ENCODE peak calls at places on chromosomes 16 and 17, in nine cellular contexts. F is progenitor cell of endocrine pancreas; A is fibroblast of lung; M is CD4-positive, CD25-positive, alpha-beta regulatory T cell; S is NCI-H82; N is transverse colon; J is T follicular helper cell; U is NCI-H2029; O is GM19239. T is an unnamed sample.

GRCh38 chr17:49315974-49316570 is 46.0 kb downstream of the ZNF652 start:
- DNase-seq in S (no peak), O (no peak), N (no peak), M (no peak), F (no peak), A (no peak), U (no peak), J (no peak), T (no peak)

GRCh38 chr16:81522141-81522701 is 77.6 kb downstream of the CMIP start:
- DNase-seq in M (peak), U (no peak), A (no peak), O (no peak), N (no peak), F (no peak), J (no peak), S (no peak), T (peak)

GRCh38 chr17:4327638-4328037 is 38.8 kb downstream of the UBE2G1 start:
- DNase-seq in U (no peak), J (no peak), A (peak), O (no peak), M (no peak), N (peak), S (peak), F (no peak), T (no peak)

GRCh38 chr16:17061326-17061725 is 409.4 kb downstream of the XYLT1 start:
- DNase-seq in O (no peak), J (no peak), A (no peak), U (no peak), N (no peak), F (no peak), S (no peak), M (no peak), T (no peak)

GRCh38 chr17:79625706-79626105 is 14.9 kb upstream of the RBFOX3 start:
- DNase-seq in S (no peak), O (no peak), J (no peak), U (no peak), F (no peak), M (no peak), A (no peak), N (no peak), T (no peak)

GRCh38 chr16:48064971-48065370 is 90.8 kb downstream of the ABCC12 start:
- DNase-seq in O (no peak), A (no peak), N (no peak), M (no peak), F (no peak), S (no peak), J (no peak), U (no peak), T (no peak)

GRCh38 chr17:40309031-40309937 is at the start of gene RARA:
- DNase-seq in U (no peak), F (no peak), O (no peak), N (peak), A (peak), S (peak), J (no peak), M (no peak), T (peak)

GRCh38 chr17:48100160-48100559 is 1.1 kb downstream of the CBX1 start:
- DNase-seq in S (no peak), O (no peak), A (no peak), N (no peak), M (no peak), F (no peak), U (no peak), J (no peak), T (no peak)

GRCh38 chr16:13742929-13743328 is 177.0 kb upstream of the ERCC4 start:
- DNase-seq in N (no peak), J (no peak), O (no peak), M (no peak), S (no peak), A (no peak), F (no peak), U (no peak), T (no peak)

GRCh38 chr17:42249681-42250446 is 26.3 kb downstream of the STAT5B start:
- DNase-seq in A (no peak), F (no peak), J (peak), U (no peak), S (no peak), M (peak), N (no peak), O (no peak), T (peak)

GRCh38 chr17:77556408-77557068 is 402.0 kb upstream of the TNRC6C start:
- DNase-seq in F (no peak), O (no peak), A (no peak), U (no peak), N (no peak), M (no peak), S (peak), J (no peak), T (no peak)

GRCh38 chr16:3594316-3595109 is 16.9 kb downstream of the SLX4 start:
- DNase-seq in A (no peak), J (no peak), M (no peak), F (no peak), N (no peak), S (no peak), O (no peak), U (no peak), T (no peak)

GRCh38 chr16:86824751-86825310 is 246.5 kb downstream of the FOXL1 start:
- DNase-seq in S (no peak), O (no peak), M (no peak), J (no peak), N (no peak), U (no peak), A (peak), F (no peak), T (no peak)

GRCh38 chr16:85986931-85987749 is 88.2 kb downstream of the IRF8 start:
- DNase-seq in O (no peak), F (peak), S (peak), J (peak), A (no peak), U (no peak), N (peak), M (peak), T (peak)

GRCh38 chr16:52466998-52467397 is 79.9 kb downstream of the TOX3 start:
- DNase-seq in M (no peak), N (no peak), F (no peak), O (no peak), U (no peak), A (no peak), S (no peak), J (no peak), T (no peak)

GRCh38 chr17:4090898-4091297 is 51.9 kb downstream of the ZZEF1 start:
- DNase-seq in N (no peak), S (no peak), A (peak), O (no peak), J (no peak), F (no peak), M (no peak), U (no peak), T (no peak)

GRCh38 chr16:84683691-84684591 is 15.9 kb upstream of the USP10 start:
- DNase-seq in J (no peak), U (no peak), M (no peak), A (no peak), O (no peak), S (no peak), N (no peak), F (no peak), T (no peak)

GRCh38 chr17:44323359-44324091 is 1.1 kb downstream of the SLC25A39 start:
- DNase-seq in O (no peak), S (peak), M (no peak), J (no peak), A (no peak), F (no peak), U (no peak), N (peak), T (no peak)

GRCh38 chr16:89867918-89868317 is 5.5 kb upstream of the TCF25 start:
- DNase-seq in S (no peak), M (no peak), A (no peak), U (no peak), J (no peak), N (no peak), O (no peak), F (no peak), T (no peak)

GRCh38 chr17:82416264-82416663 is 1.9 kb upstream of the HEXD start:
- DNase-seq in M (no peak), O (no peak), U (no peak), F (no peak), S (no peak), A (no peak), N (no peak), J (no peak), T (no peak)

GRCh38 chr17:32914181-32914580 is 13.8 kb upstream of the TMEM98 start:
- DNase-seq in U (no peak), O (no peak), S (no peak), J (no peak), N (no peak), A (no peak), M (no peak), F (no peak), T (no peak)

GRCh38 chr17:29562615-29563014 is 4.2 kb downstream of the ABHD15 start:
- DNase-seq in S (no peak), O (no peak), J (no peak), U (no peak), A (no peak), N (no peak), F (no peak), M (no peak), T (no peak)

GRCh38 chr17:17084941-17085340 is 42.7 kb downstream of the MPRIP start:
- DNase-seq in U (no peak), J (no peak), O (no peak), N (peak), M (no peak), S (no peak), F (no peak), A (no peak), T (no peak)

GRCh38 chr17:3723188-3723555 is 531 bp upstream of the HASPIN start:
- DNase-seq in M (no peak), A (no peak), F (no peak), S (peak), U (no peak), J (no peak), N (no peak), O (no peak), T (peak)

GRCh38 chr17:56319531-56319930 is 166.3 kb downstream of the ANKFN1 start:
- DNase-seq in O (peak), A (peak), J (no peak), S (peak), M (no peak), F (no peak), U (peak), N (no peak), T (no peak)

GRCh38 chr17:3039748-3040147 is 23.7 kb downstream of the OR1D5 start:
- DNase-seq in F (no peak), O (no peak), J (no peak), A (peak), S (no peak), U (no peak), N (no peak), M (no peak), T (no peak)

GRCh38 chr17:2959371-2960130 is 103.9 kb downstream of the OR1D5 start:
- DNase-seq in O (no peak), U (no peak), F (no peak), J (no peak), M (no peak), N (no peak), S (no peak), A (no peak), T (no peak)

GRCh38 chr17:75077490-75078096 is 10.2 kb upstream of the SLC16A5 start:
- DNase-seq in O (peak), M (peak), J (peak), F (no peak), U (peak), N (peak), A (no peak), S (no peak), T (peak)

GRCh38 chr17:45320349-45320930 is 3.6 kb upstream of the MAP3K14 start:
- DNase-seq in J (no peak), M (no peak), U (no peak), N (no peak), A (peak), F (no peak), O (no peak), S (no peak), T (no peak)

GRCh38 chr17:16997514-16998429 is 25.9 kb upstream of the TNFRSF13B start:
- DNase-seq in A (peak), U (no peak), F (no peak), O (peak), S (no peak), N (no peak), J (no peak), M (no peak), T (no peak)

GRCh38 chr16:8109510-8110369 is 480.6 kb downstream of the TMEM114 start:
- DNase-seq in O (no peak), A (no peak), N (no peak), U (no peak), M (no peak), S (peak), J (no peak), F (no peak), T (no peak)

GRCh38 chr17:3594056-3594810 is 15.0 kb downstream of the TRPV1 start:
- DNase-seq in N (no peak), S (no peak), M (no peak), J (no peak), O (no peak), U (no peak), F (no peak), A (peak), T (no peak)

GRCh38 chr17:51672058-51672457 is 411.7 kb downstream of the UTP18 start:
- DNase-seq in M (no peak), A (no peak), S (no peak), J (no peak), U (no peak), O (no peak), N (peak), F (no peak), T (no peak)

GRCh38 chr17:65121916-65122821 is 15.0 kb upstream of the RGS9 start:
- DNase-seq in U (no peak), M (no peak), F (no peak), J (no peak), A (no peak), S (no peak), N (peak), O (no peak), T (no peak)